ENCODE peak calls at places on chromosomes 3 and 15, in eight cellular contexts. X is foreskin fibroblast, Q is transverse colon, A is GM20000, P is cardiac fibroblast, I is GM12865, U is heart left ventricle, M is endothelial cell. Z is an unnamed sample.

GRCh38 chr3:146382386-146382785 is 87.0 kb downstream of the PLSCR2 start:
- DNase-seq in U (no peak), Q (peak), M (peak), A (no peak), P (peak), I (no peak), X (peak), Z (no peak)

GRCh38 chr3:24508423-24508839 is 13.8 kb upstream of the THRB start:
- DNase-seq in U (no peak), I (no peak), Q (no peak), M (no peak), A (no peak), X (peak), P (peak), Z (no peak)

GRCh38 chr3:141876891-141877561 is 583 bp downstream of the ATP1B3 start:
- DNase-seq in U (peak), A (peak), M (peak), I (peak), X (peak), Q (peak), P (peak), Z (peak)

GRCh38 chr3:140629351-140630137 is 48.3 kb upstream of the TRIM42 start:
- DNase-seq in I (no peak), X (peak), P (peak), M (no peak), A (no peak), Q (no peak), U (no peak), Z (no peak)

GRCh38 chr3:124812291-124813265 is 74.6 kb downstream of the ITGB5 start:
- DNase-seq in X (peak), U (peak), Q (peak), P (peak), M (no peak), A (no peak), I (no peak), Z (no peak)

GRCh38 chr15:72751751-72752455 is 31.7 kb downstream of the ADPGK start:
- DNase-seq in I (no peak), M (no peak), A (no peak), X (no peak), P (peak), Q (no peak), U (no peak), Z (no peak)

GRCh38 chr3:31699309-31699953 is 166.7 kb downstream of the STT3B start:
- DNase-seq in U (no peak), Q (no peak), X (peak), M (no peak), P (no peak), A (no peak), I (peak), Z (no peak)

GRCh38 chr3:38969321-38970235 is 82.2 kb downstream of the SCN11A start:
- DNase-seq in X (no peak), Q (no peak), A (no peak), P (no peak), M (no peak), I (no peak), U (no peak), Z (no peak)

GRCh38 chr3:56894912-56895431 is 93.2 kb upstream of the ARHGEF3 start:
- DNase-seq in U (no peak), Q (no peak), A (no peak), I (peak), X (no peak), M (no peak), P (peak), Z (no peak)

GRCh38 chr3:122415104-122415744 is 638 bp downstream of the WDR5B start:
- DNase-seq in X (peak), A (peak), U (no peak), Q (peak), P (peak), M (peak), I (peak), Z (no peak)

GRCh38 chr3:43872301-43872700 is 181.6 kb downstream of the ABHD5 start:
- DNase-seq in P (peak), U (no peak), A (no peak), X (peak), Q (no peak), M (no peak), I (no peak), Z (no peak)

GRCh38 chr3:12578742-12579141 is 21.9 kb downstream of the MKRN2 start:
- DNase-seq in I (no peak), M (no peak), A (no peak), P (no peak), X (no peak), U (no peak), Q (no peak), Z (no peak)
- TF ChIP-seq CTCF in I (peak), M (no peak), A (no peak), P (peak), X (no peak), U (peak), Q (no peak), Z (peak)

GRCh38 chr3:3196148-3196861 is 16.8 kb upstream of the CRBN start:
- DNase-seq in P (peak), M (peak), U (no peak), A (no peak), I (peak), Q (no peak), X (no peak), Z (no peak)
- TF ChIP-seq CTCF in P (peak), M (peak), U (peak), A (no peak), I (peak), Q (peak), X (peak), Z (peak)

DNA sequence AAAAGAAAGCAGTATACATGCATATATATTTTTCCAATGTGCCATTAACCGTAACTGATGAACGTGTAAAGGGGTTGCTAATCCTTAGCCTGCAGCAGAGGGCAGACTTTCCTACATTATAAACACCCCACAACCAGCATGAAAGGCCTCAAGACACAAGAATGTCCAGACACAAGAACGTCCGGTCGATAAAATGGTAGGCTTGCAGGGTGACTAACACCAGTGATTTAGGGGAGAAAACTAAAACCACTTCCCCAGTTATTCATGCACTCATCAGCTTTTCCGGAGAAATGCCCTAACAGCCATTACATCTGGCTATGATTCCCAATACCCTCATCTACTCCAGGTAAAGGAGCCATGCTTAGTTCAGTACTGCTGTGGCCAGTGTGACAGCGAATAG is 57.4 kb downstream of the LRTM1 start:
- DNase-seq in U (no peak), A (peak), P (peak), X (peak), Q (no peak), I (peak), M (no peak), Z (no peak)
- TF ChIP-seq CTCF in U (peak), A (no peak), P (peak), X (peak), Q (peak), I (peak), M (no peak), Z (peak)

GRCh38 chr15:92053727-92054316 is 200.3 kb downstream of the SLCO3A1 start:
- DNase-seq in M (no peak), P (no peak), A (no peak), I (no peak), X (no peak), Q (no peak), U (no peak), Z (no peak)
- TF ChIP-seq CTCF in M (peak), P (peak), A (no peak), I (peak), X (peak), Q (no peak), U (peak), Z (peak)

GRCh38 chr3:148943531-148944200 is 47.7 kb upstream of the GYG1 start:
- DNase-seq in U (no peak), M (no peak), X (peak), P (peak), A (peak), Q (no peak), I (peak), Z (no peak)
- TF ChIP-seq CTCF in U (peak), M (peak), X (peak), P (peak), A (peak), Q (peak), I (peak), Z (peak)

GRCh38 chr3:156109989-156110388 is 10.4 kb upstream of the KCNAB1 start:
- DNase-seq in A (no peak), P (no peak), Q (no peak), I (no peak), U (no peak), X (no peak), M (no peak), Z (no peak)

GRCh38 chr3:156107504-156107903 is 12.9 kb upstream of the KCNAB1 start:
- DNase-seq in U (no peak), P (no peak), M (no peak), X (no peak), A (no peak), I (no peak), Q (no peak), Z (no peak)

GRCh38 chr3:156102267-156102912 is 18.0 kb upstream of the KCNAB1 start:
- DNase-seq in A (no peak), I (no peak), X (no peak), Q (no peak), P (no peak), M (no peak), U (no peak), Z (no peak)

GRCh38 chr3:156106721-156107373 is 13.5 kb upstream of the KCNAB1 start:
- DNase-seq in A (no peak), Q (no peak), I (no peak), U (no peak), X (no peak), M (no peak), P (no peak), Z (no peak)
- TF ChIP-seq CTCF in A (no peak), Q (no peak), I (no peak), U (peak), X (no peak), M (peak), P (no peak), Z (peak)

GRCh38 chr3:189786479-189787064 is 155.4 kb downstream of the TP63 start:
- DNase-seq in Q (no peak), U (no peak), I (no peak), A (no peak), X (no peak), P (no peak), M (no peak), Z (no peak)
- TF ChIP-seq CTCF in Q (no peak), U (no peak), I (no peak), A (no peak), X (no peak), P (peak), M (peak), Z (peak)

DNA sequence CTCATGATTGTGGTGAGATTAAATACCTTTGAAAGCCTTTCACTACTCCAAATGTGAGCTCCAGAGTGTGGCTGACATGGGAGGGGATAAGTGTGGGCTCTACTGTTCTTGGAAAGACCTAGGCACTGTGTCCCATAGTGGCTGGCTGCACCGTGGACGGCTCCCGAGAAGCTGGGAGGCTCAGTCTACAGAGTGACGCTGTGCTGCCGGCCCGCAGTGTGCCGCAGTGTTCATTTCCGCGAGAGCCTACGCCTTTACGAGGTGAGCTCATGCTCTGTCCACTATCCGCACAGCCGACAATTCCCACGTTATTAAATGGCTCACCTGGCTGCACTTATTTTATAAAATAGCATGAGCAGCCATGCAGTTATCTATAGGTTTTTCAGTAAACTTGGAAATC is 66.9 kb downstream of the MTHFS start:
- DNase-seq in Q (no peak), M (no peak), U (no peak), X (no peak), P (no peak), I (no peak), A (no peak), Z (no peak)
- TF ChIP-seq CTCF in Q (no peak), M (no peak), U (no peak), X (no peak), P (no peak), I (no peak), A (no peak), Z (no peak)

DNA sequence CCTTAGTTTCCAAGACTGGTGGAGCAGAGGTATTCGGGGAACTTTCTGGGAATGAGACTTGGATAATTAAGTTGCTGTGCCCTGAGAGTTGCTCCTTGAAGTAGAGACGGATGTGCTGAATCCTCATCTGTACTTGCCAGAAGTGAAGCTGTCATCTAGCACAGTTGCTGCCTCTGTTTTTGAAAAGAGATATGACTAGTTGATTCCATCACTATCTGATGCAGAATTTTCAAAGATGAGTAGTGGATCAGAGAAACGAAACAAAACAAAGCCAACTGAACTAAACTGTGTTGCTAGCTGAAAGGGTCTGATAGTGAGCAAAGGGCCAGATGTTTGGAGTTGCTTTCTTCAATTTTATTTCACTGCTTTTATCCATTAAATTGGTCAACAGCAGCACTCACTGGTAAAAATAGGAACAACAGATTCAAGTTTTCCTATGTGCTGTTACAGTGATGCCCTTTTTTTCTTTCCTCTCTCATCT is 52.7 kb downstream of the MITF start:
- DNase-seq in I (no peak), X (peak), M (no peak), P (peak), Q (no peak), A (no peak), U (no peak), Z (no peak)
- TF ChIP-seq CTCF in I (no peak), X (peak), M (no peak), P (peak), Q (peak), A (no peak), U (peak), Z (peak)

GRCh38 chr15:46502668-46503067 is 867.8 kb downstream of the SQOR start:
- DNase-seq in P (no peak), Q (no peak), I (peak), X (no peak), U (no peak), M (no peak), A (no peak), Z (no peak)
- TF ChIP-seq CTCF in P (peak), Q (no peak), I (no peak), X (peak), U (peak), M (no peak), A (no peak), Z (no peak)